ENCODE peak calls at places on chromosome 10, in six cellular contexts. Q, U, G, N, I and T are unnamed samples.

GRCh38 chr10:104580774-104581675 is 60.1 kb upstream of the SORCS3 start:
- DNase-seq in Q (peak; percentile 64), U (peak; percentile 58), G (peak; percentile 88), N (peak; percentile 71), I (peak; percentile 75), T (peak; percentile 71)

GRCh38 chr10:21526952-21527633 is 1.6 kb upstream of the SKIDA1 start:
- DNase-seq in Q (no peak), U (peak; percentile 67), G (peak; percentile 63), N (peak; percentile 34), I (peak; percentile 69), T (peak; percentile 92)

GRCh38 chr10:43237128-43237527 is 29.7 kb downstream of the RASGEF1A start:
- DNase-seq in Q (no peak), U (no peak), G (no peak), N (no peak), I (no peak), T (no peak)

GRCh38 chr10:93488956-93489528 is 6.9 kb upstream of the MYOF start:
- DNase-seq in Q (no peak), U (no peak), G (no peak), N (no peak), I (no peak), T (no peak)

GRCh38 chr10:121168513-121169216 is 317.5 kb downstream of the WDR11 start:
- DNase-seq in Q (peak; percentile 19), U (no peak), G (no peak), N (no peak), I (no peak), T (no peak)

GRCh38 chr10:60733189-60733815 is 45.0 kb upstream of the CDK1 start:
- DNase-seq in Q (peak; percentile 39), U (peak; percentile 83), G (peak; percentile 55), N (peak; percentile 77), I (peak; percentile 73), T (peak; percentile 74)

GRCh38 chr10:119299531-119299930 is 92.2 kb downstream of the GRK5 start:
- DNase-seq in Q (no peak), U (peak; percentile 40), G (peak; percentile 24), N (no peak), I (no peak), T (no peak)

GRCh38 chr10:74977913-74978847 is 133.3 kb upstream of the SAMD8 start:
- DNase-seq in Q (no peak), U (no peak), G (no peak), N (no peak), I (no peak), T (no peak)

GRCh38 chr10:114905450-114905849 is 32.5 kb upstream of the TRUB1 start:
- DNase-seq in Q (peak; percentile 55), U (no peak), G (no peak), N (peak; percentile 41), I (no peak), T (peak; percentile 61)

GRCh38 chr10:14574291-14574690 is 200.4 kb downstream of the FAM107B start:
- DNase-seq in Q (no peak), U (no peak), G (no peak), N (no peak), I (no peak), T (no peak)

GRCh38 chr10:71390435-71390820 is 6.3 kb upstream of the CDH23 start:
- DNase-seq in Q (no peak), U (no peak), G (no peak), N (no peak), I (no peak), T (no peak)

GRCh38 chr10:111756541-111757061 is 427.0 kb downstream of the GPAM start:
- DNase-seq in Q (peak; percentile 79), U (no peak), G (peak; percentile 72), N (no peak), I (peak; percentile 54), T (peak; percentile 13)

GRCh38 chr10:119521443-119522204 is 20.9 kb downstream of the RGS10 start:
- DNase-seq in Q (peak; percentile 89), U (no peak), G (no peak), N (peak; percentile 87), I (no peak), T (peak; percentile 96)

GRCh38 chr10:78594938-78595645 is 473.7 kb upstream of the ZMIZ1 start:
- DNase-seq in Q (no peak), U (no peak), G (no peak), N (no peak), I (no peak), T (no peak)

GRCh38 chr10:22682237-22683192 is 31.9 kb downstream of the PIP4K2A start:
- DNase-seq in Q (peak; percentile 15), U (no peak), G (peak; percentile 18), N (peak; percentile 42), I (no peak), T (no peak)

GRCh38 chr10:126521354-126521753 is 133.1 kb upstream of the ADAM12 start:
- DNase-seq in Q (peak; percentile 27), U (no peak), G (no peak), N (peak; percentile 23), I (no peak), T (no peak)

GRCh38 chr10:124091646-124092269 is 1.6 kb downstream of the CHST15 start:
- DNase-seq in Q (no peak), U (peak; percentile 56), G (peak; percentile 23), N (peak; percentile 52), I (peak; percentile 33), T (peak; percentile 88)

GRCh38 chr10:71659739-71660136 is 59.8 kb downstream of the C10orf105 start:
- DNase-seq in Q (no peak), U (no peak), G (no peak), N (no peak), I (no peak), T (no peak)

DNA sequence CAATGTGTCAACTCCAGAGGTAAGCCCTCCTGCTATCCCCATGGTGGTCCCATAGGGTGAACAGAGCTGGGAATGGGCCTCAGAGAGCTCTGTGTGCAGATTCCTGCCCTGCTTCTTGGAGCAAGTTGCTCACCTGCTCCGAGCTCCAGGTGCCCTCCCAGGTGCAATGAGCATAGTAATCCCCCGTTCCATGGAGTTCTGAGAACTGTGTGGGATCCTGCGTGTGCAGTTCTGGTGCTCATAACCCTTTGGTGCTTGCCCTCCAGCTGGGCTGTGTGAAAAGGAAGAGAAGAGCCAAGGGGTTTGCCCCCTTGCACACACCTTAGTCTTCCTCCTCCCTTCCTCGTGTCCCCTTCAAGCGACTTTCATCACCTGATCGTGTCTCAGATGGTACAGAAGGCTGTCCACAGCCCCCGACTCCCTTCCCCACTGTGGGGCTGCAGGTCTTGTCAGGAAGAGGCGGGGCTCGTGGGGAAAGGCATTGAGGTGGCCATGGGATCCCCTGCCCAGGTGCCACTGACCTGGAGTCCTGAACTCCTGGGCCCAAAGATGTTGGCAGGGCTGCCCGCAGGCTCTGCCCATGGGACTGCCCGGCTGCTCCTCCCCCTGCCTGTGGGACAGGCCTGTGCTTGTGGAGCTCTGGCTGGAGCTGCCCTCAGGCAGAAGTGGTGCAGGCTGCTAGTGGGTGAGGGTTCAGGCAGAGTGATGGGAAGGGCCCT is 21.9 kb upstream of the ZNF488 start:
- DNase-seq in Q (no peak), U (no peak), G (no peak), N (peak; percentile 26), I (no peak), T (no peak)
- H3K27ac ChIP-seq in Q (peak overlapping the region; percentile 92), U (no peak overlapping the region), G (no peak overlapping the region), N (peak overlapping the region; percentile 96), I (no peak overlapping the region), T (no peak overlapping the region)

GRCh38 chr10:97332586-97333350 is 1.8 kb downstream of the FRAT2 start:
- DNase-seq in Q (no peak), U (no peak), G (peak; percentile 73), N (peak; percentile 81), I (peak; percentile 76), T (peak; percentile 97)
- H3K27ac ChIP-seq in Q (no peak overlapping the region), U (peak overlapping the region; percentile 95), G (peak overlapping the region; percentile 80), N (peak overlapping the region; percentile 93), I (peak overlapping the region; percentile 98), T (peak overlapping the region; percentile 49)

DNA sequence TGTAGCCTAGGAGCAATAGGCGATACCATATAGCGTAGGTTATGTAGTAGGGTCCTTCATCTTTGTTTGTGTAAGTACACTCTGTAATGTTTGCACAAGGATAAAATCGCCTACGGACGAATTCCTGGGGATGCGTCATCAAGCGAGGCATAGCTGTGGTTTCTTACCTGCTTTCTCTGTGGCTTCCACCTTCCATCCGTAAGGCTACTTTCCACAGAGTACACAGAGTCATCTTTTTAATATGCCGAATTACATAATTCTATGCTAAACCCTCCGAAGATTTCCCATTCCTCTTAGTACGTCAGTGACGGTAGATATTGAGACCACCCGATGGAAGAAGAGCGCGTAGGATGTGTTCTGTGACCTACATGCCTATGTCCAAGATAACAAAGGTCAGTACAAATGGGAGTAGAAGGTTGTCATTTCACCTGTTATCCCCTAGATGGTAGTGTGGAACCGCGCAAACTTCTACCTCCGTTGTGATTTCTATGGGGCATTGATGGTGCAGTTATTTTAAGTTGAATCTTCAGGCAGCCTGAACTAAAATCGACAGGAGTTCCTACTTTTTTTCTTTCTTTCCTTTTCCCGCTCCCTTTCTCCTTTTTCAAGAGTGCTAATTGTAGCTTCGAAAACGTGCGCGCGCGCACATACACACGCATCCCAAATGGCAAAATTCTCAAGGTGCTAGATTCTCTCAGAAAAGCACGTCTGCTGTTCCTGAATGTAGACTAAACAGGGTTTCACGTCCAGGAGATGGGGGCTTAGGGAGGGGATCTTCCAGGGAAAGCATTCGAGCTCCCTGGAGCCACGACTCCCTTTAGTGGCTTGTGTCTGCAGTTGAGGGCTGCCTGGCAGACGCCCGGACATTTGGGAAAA is 111.7 kb upstream of the MBL2 start:
- DNase-seq in Q (peak; percentile 23), U (no peak), G (peak; percentile 74), N (peak; percentile 81), I (peak; percentile 47), T (peak; percentile 87)
- H3K27ac ChIP-seq in Q (no peak overlapping the region), U (no peak overlapping the region), G (no peak overlapping the region), N (peak overlapping the region; percentile 78), I (no peak overlapping the region), T (no peak overlapping the region)

DNA sequence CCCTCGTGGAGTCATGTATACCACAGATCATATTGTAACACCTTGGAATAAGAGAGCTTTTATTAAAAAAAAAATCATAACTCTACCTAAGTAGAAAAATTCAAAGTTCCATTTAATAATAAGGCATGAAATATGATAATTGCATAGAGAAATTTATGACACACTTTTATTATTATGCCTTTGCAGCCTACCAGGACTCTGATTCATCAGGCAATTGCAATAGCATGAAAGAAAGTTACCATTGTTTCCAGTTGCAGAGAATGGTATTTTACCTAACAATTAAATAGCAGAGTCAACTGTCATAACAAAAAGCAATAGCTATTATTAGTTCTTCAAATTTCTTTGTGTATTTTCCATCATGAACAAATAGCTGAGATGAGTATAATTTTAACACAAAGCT is 230.1 kb upstream of the AKR1E2 start:
- DNase-seq in Q (no peak), U (no peak), G (no peak), N (no peak), I (no peak), T (no peak)
- H3K27ac ChIP-seq in Q (no peak overlapping the region), U (no peak overlapping the region), G (no peak overlapping the region), N (no peak overlapping the region), I (no peak overlapping the region), T (no peak overlapping the region)

DNA sequence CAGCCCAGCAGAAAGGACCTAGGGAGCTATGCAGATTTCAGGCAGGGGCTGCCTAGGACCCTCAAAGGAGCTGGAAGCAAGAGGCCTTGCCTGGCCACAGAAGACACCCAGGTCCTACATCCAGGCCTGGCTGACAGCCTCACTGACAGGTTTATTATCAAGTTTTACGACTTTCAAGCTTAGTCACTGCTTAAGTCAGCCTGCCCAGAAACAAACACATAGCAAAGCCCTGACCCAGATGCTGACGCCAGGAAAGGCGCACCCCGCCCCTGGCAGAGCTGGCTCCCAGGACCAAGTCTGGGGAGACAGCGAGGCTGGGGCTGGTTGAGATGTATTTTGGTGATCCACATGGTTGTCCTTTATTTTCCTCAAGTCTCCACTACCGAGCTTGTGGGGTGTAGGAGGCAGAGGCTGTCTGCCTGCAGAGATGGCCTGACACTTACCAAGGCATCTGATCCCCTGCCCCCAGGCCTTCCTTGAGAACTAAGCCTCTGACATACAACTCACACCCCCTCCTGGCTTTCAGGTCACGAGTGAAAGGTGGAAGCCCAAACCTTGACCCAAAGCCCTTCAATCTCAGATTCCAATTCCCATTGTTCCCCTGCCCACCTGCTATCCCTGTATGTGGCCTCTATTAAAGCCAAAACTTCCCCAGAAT is 80.7 kb upstream of the EMX2 start:
- DNase-seq in Q (peak; percentile 77), U (peak; percentile 67), G (no peak), N (peak; percentile 96), I (no peak), T (peak; percentile 97)
- H3K27ac ChIP-seq in Q (no peak overlapping the region), U (no peak overlapping the region), G (no peak overlapping the region), N (peak overlapping the region; percentile 91), I (no peak overlapping the region), T (peak overlapping the region; percentile 98)